ENCODE peak calls at places on chromosomes 11 and 22, in six cellular contexts. Q, W, U, D, R and Y are unnamed samples.

GRCh38 chr11:134630896-134631295 is 218.9 kb upstream of the B3GAT1 start:
- DNase-seq in Q (no peak), W (no peak), U (no peak), D (no peak), R (no peak), Y (no peak)

GRCh38 chr11:94107363-94107762 is 21.3 kb upstream of the PANX1 start:
- DNase-seq in Q (no peak), W (no peak), U (no peak), D (no peak), R (no peak), Y (peak; percentile 17)

GRCh38 chr11:96207459-96208449 is 135.2 kb downstream of the MAML2 start:
- DNase-seq in Q (peak; percentile 84), W (no peak), U (no peak), D (peak; percentile 89), R (no peak), Y (peak; percentile 47)

GRCh38 chr11:94400839-94401772 is at the start of gene GPR83:
- DNase-seq in Q (no peak), W (no peak), U (peak; percentile 9), D (peak; percentile 18), R (no peak), Y (no peak)

GRCh38 chr11:116874251-116874650 is 36.8 kb upstream of the APOA1 start:
- DNase-seq in Q (no peak), W (no peak), U (no peak), D (no peak), R (no peak), Y (no peak)

GRCh38 chr11:103622296-103622695 is 414.1 kb upstream of the DDI1 start:
- DNase-seq in Q (no peak), W (no peak), U (no peak), D (no peak), R (no peak), Y (no peak)

GRCh38 chr11:46295312-46295995 is 18.0 kb downstream of the CREB3L1 start:
- DNase-seq in Q (peak; percentile 27), W (peak; percentile 96), U (no peak), D (peak; percentile 76), R (no peak), Y (peak; percentile 78)

GRCh38 chr11:134063991-134064747 is 4.7 kb upstream of the JAM3 start:
- DNase-seq in Q (no peak), W (no peak), U (no peak), D (no peak), R (no peak), Y (no peak)

GRCh38 chr11:8934735-8935478 is 2.2 kb upstream of the C11orf16 start:
- DNase-seq in Q (peak; percentile 18), W (no peak), U (peak; percentile 48), D (no peak), R (no peak), Y (no peak)

GRCh38 chr11:103594283-103594682 is 442.2 kb upstream of the DDI1 start:
- DNase-seq in Q (no peak), W (no peak), U (no peak), D (no peak), R (no peak), Y (no peak)

GRCh38 chr11:70423523-70424505 is 25.5 kb downstream of the CTTN start:
- DNase-seq in Q (peak; percentile 50), W (peak; percentile 70), U (peak; percentile 20), D (no peak), R (peak; percentile 44), Y (peak; percentile 100)

GRCh38 chr22:20494978-20495860 is at the start of gene KLHL22:
- DNase-seq in Q (peak; percentile 26), W (peak; percentile 100), U (no peak), D (peak; percentile 49), R (no peak), Y (peak; percentile 69)

GRCh38 chr22:23494593-23495266 is 85.4 kb downstream of the IGLL1 start:
- DNase-seq in Q (no peak), W (no peak), U (no peak), D (no peak), R (no peak), Y (no peak)

GRCh38 chr22:44363980-44364749 is 51.4 kb upstream of the SHISAL1 start:
- DNase-seq in Q (no peak), W (no peak), U (no peak), D (no peak), R (no peak), Y (no peak)

GRCh38 chr22:45647532-45648225 is 24.0 kb upstream of the ATXN10 start:
- DNase-seq in Q (no peak), W (no peak), U (no peak), D (no peak), R (no peak), Y (no peak)

GRCh38 chr22:44646141-44646540 is 55.9 kb upstream of the PRR5 start:
- DNase-seq in Q (no peak), W (no peak), U (no peak), D (no peak), R (no peak), Y (no peak)

GRCh38 chr22:19756288-19757128 is 4.1 kb upstream of the TBX1 start:
- DNase-seq in Q (peak; percentile 35), W (peak; percentile 99), U (peak; percentile 54), D (peak; percentile 26), R (no peak), Y (peak; percentile 49)

GRCh38 chr11:19723572-19724342 is 11.1 kb downstream of the NAV2 start:
- DNase-seq in Q (peak; percentile 12), W (no peak), U (no peak), D (peak; percentile 72), R (no peak), Y (no peak)

GRCh38 chr11:115201121-115201792 is 303.0 kb downstream of the CADM1 start:
- DNase-seq in Q (no peak), W (no peak), U (no peak), D (no peak), R (no peak), Y (no peak)

GRCh38 chr22:40958329-40958728 is 7.2 kb downstream of the RBX1 start:
- DNase-seq in Q (no peak), W (no peak), U (no peak), D (no peak), R (no peak), Y (no peak)

GRCh38 chr11:13262096-13262495 is 15.5 kb upstream of the BMAL1 start:
- DNase-seq in Q (no peak), W (no peak), U (no peak), D (peak; percentile 7), R (no peak), Y (no peak)

GRCh38 chr22:43277091-43277490 is 66.1 kb downstream of the SCUBE1 start:
- DNase-seq in Q (no peak), W (no peak), U (no peak), D (no peak), R (no peak), Y (no peak)

GRCh38 chr11:75667268-75667830 is 1.5 kb downstream of the MAP6 start:
- DNase-seq in Q (no peak), W (peak; percentile 22), U (peak; percentile 60), D (no peak), R (no peak), Y (peak; percentile 30)

GRCh38 chr11:60982184-60982583 is 10.7 kb downstream of the CD6 start:
- DNase-seq in Q (no peak), W (no peak), U (no peak), D (no peak), R (no peak), Y (no peak)

GRCh38 chr22:19094393-19094997 is 27.7 kb downstream of the DGCR2 start:
- DNase-seq in Q (no peak), W (no peak), U (no peak), D (no peak), R (no peak), Y (no peak)

GRCh38 chr11:72703281-72704008 is 29.2 kb upstream of the PDE2A start:
- DNase-seq in Q (no peak), W (peak; percentile 58), U (no peak), D (no peak), R (no peak), Y (no peak)

GRCh38 chr11:96763244-96763643 is 373.4 kb downstream of the JRKL start:
- DNase-seq in Q (no peak), W (no peak), U (no peak), D (peak; percentile 46), R (no peak), Y (no peak)

GRCh38 chr11:131108780-131109179 is 192.5 kb upstream of the SNX19 start:
- DNase-seq in Q (no peak), W (no peak), U (peak; percentile 13), D (no peak), R (no peak), Y (no peak)

GRCh38 chr22:22959147-22959827 is 71.7 kb downstream of the IGLL5 start:
- DNase-seq in Q (peak; percentile 78), W (peak; percentile 99), U (peak; percentile 66), D (peak; percentile 71), R (peak; percentile 56), Y (peak; percentile 77)

GRCh38 chr11:65615229-65615949 is at the start of gene PCNX3:
- DNase-seq in Q (peak; percentile 100), W (peak; percentile 97), U (peak; percentile 100), D (peak; percentile 100), R (peak; percentile 100), Y (peak; percentile 100)

GRCh38 chr11:30586251-30587144 is at the start of gene MPPED2:
- DNase-seq in Q (no peak), W (peak; percentile 12), U (peak; percentile 25), D (no peak), R (no peak), Y (no peak)

GRCh38 chr11:35933572-35933925 is 10.3 kb upstream of the LDLRAD3 start:
- DNase-seq in Q (no peak), W (no peak), U (no peak), D (no peak), R (no peak), Y (no peak)
- H3K4me3 ChIP-seq in Q (no peak overlapping the region), W (no peak overlapping the region), U (no peak overlapping the region), D (no peak overlapping the region), R (no peak overlapping the region), Y (no peak overlapping the region)

DNA sequence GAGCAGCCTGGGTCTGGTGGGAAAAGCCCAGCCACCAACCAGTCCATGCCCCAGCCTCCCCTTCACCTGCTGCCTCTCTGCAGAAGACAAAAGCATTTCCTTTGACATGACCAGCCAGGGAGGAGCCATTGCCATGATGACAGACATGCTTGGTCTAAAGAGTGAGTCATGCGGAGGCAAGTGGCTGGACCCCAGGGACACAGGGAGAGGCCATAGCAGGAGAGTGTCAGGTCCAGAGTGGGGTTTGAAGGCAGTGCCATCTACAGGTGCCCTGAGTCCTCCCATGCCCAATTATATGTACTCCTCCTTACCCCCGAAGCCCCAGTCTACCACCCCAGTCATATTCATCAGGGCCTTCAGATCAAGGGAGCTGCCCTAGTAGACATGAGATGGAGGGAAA is 67.4 kb downstream of the SCN3B start:
- DNase-seq in Q (peak; percentile 14), W (no peak), U (peak; percentile 73), D (peak; percentile 11), R (no peak), Y (peak; percentile 77)
- TF ChIP-seq MYC in Q (no peak), W (no peak), U (no peak), D (no peak), R (no peak), Y (no peak)

DNA sequence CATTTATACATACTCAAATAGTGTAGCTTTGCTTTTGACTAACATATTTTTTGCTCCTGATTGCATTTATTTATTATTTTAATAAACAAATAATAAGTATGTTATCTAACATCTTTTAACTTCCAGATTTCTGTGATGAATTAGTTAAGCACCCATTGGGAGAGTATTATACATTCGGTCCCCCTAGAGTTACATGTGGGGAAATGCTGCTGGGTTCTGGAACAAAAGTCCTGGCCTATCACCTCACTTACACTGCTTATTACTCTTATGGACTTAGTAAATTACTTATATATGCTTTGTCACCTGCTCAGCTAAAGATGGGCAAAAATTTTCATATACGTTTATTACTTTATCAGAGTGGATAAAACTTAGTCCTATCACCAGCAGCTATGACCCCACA is 1163.0 kb downstream of the FAM181B start:
- DNase-seq in Q (no peak), W (no peak), U (no peak), D (no peak), R (no peak), Y (no peak)
- H3K4me3 ChIP-seq in Q (no peak overlapping the region), W (no peak overlapping the region), U (no peak overlapping the region), D (no peak overlapping the region), R (no peak overlapping the region), Y (no peak overlapping the region)

GRCh38 chr22:31650391-31650790 is 11.6 kb downstream of the PISD start:
- DNase-seq in Q (no peak), W (no peak), U (no peak), D (no peak), R (no peak), Y (no peak)
- TF ChIP-seq MYC in Q (no peak), W (no peak), U (no peak), D (no peak), R (no peak), Y (no peak)